ENCODE peak calls at places on chromosomes 13 and 19, in ten cellular contexts. U, W, R, X, H, J, K, A, O and C are unnamed samples.

GRCh38 chr19:33299061-33299665 is 3.2 kb downstream of the CEBPA start:
- DNase-seq in U (no peak), W (no peak), R (peak; percentile 54), X (no peak), H (no peak), J (no peak), K (peak; percentile 40), A (no peak), O (no peak), C (no peak)

GRCh38 chr13:74324338-74324737 is 190.1 kb upstream of the KLF12 start:
- DNase-seq in U (no peak), W (no peak), R (no peak), X (no peak), H (no peak), J (no peak), K (no peak), A (no peak), O (no peak), C (no peak)

GRCh38 chr13:46389985-46390384 is 2.9 kb upstream of the RUBCNL start:
- DNase-seq in U (no peak), W (no peak), R (no peak), X (peak; percentile 75), H (peak; percentile 79), J (no peak), K (peak; percentile 49), A (no peak), O (no peak), C (no peak)

GRCh38 chr13:103983948-103984347 is 917.7 kb upstream of the SLC10A2 start:
- DNase-seq in U (no peak), W (no peak), R (no peak), X (no peak), H (no peak), J (no peak), K (no peak), A (no peak), O (no peak), C (no peak)

GRCh38 chr19:51688665-51689571 is 4.2 kb upstream of the SPACA6 start:
- DNase-seq in U (peak; percentile 80), W (no peak), R (peak; percentile 98), X (no peak), H (no peak), J (peak; percentile 87), K (peak; percentile 95), A (peak; percentile 79), O (peak; percentile 68), C (no peak)

GRCh38 chr13:37526710-37527446 is 71.7 kb downstream of the POSTN start:
- DNase-seq in U (no peak), W (no peak), R (no peak), X (no peak), H (no peak), J (no peak), K (no peak), A (no peak), O (no peak), C (no peak)

GRCh38 chr19:45528744-45529453 is 21.6 kb downstream of the VASP start:
- DNase-seq in U (peak; percentile 88), W (no peak), R (peak; percentile 85), X (no peak), H (no peak), J (peak; percentile 95), K (peak; percentile 97), A (no peak), O (peak; percentile 52), C (no peak)

GRCh38 chr13:41900918-41901317 is 60.0 kb downstream of the VWA8 start:
- DNase-seq in U (no peak), W (no peak), R (no peak), X (no peak), H (no peak), J (no peak), K (no peak), A (no peak), O (no peak), C (no peak)

GRCh38 chr19:32324631-32325215 is 20.7 kb upstream of the ZNF507 start:
- DNase-seq in U (no peak), W (no peak), R (no peak), X (peak; percentile 45), H (no peak), J (no peak), K (no peak), A (no peak), O (no peak), C (peak; percentile 51)

GRCh38 chr13:66974889-66975288 is 255.2 kb downstream of the PCDH9 start:
- DNase-seq in U (no peak), W (no peak), R (no peak), X (no peak), H (no peak), J (no peak), K (no peak), A (no peak), O (no peak), C (no peak)

GRCh38 chr19:37087110-37087509 is 8.9 kb downstream of the ZNF420 start:
- DNase-seq in U (no peak), W (no peak), R (no peak), X (no peak), H (no peak), J (no peak), K (no peak), A (no peak), O (no peak), C (no peak)
- H3K9me3 ChIP-seq in U (peaks cover 55% of the 10 kb centered on the region), W (no peaks in the 10 kb centered on the region), R (peaks cover 23% of the 10 kb centered on the region), X (no peaks in the 10 kb centered on the region), H (peaks cover 13% of the 10 kb centered on the region), J (peaks cover 38% of the 10 kb centered on the region), K (peaks cover 93% of the 10 kb centered on the region), A (peaks cover 13% of the 10 kb centered on the region), O (peaks cover 7% of the 10 kb centered on the region), C (peaks cover 39% of the 10 kb centered on the region)

GRCh38 chr13:99061411-99061810 is 83.5 kb upstream of the DOCK9 start:
- DNase-seq in U (no peak), W (no peak), R (no peak), X (peak; percentile 1), H (no peak), J (no peak), K (no peak), A (no peak), O (no peak), C (no peak)

GRCh38 chr13:99063952-99064351 is 86.1 kb upstream of the DOCK9 start:
- DNase-seq in U (no peak), W (no peak), R (no peak), X (peak; percentile 0), H (no peak), J (no peak), K (no peak), A (no peak), O (no peak), C (no peak)

GRCh38 chr13:99064624-99065249 is 86.9 kb upstream of the DOCK9 start:
- DNase-seq in U (no peak), W (no peak), R (no peak), X (no peak), H (no peak), J (no peak), K (no peak), A (no peak), O (no peak), C (no peak)

GRCh38 chr13:99062593-99062992 is 84.7 kb upstream of the DOCK9 start:
- DNase-seq in U (no peak), W (no peak), R (peak; percentile 83), X (no peak), H (no peak), J (no peak), K (no peak), A (no peak), O (no peak), C (peak; percentile 52)

DNA sequence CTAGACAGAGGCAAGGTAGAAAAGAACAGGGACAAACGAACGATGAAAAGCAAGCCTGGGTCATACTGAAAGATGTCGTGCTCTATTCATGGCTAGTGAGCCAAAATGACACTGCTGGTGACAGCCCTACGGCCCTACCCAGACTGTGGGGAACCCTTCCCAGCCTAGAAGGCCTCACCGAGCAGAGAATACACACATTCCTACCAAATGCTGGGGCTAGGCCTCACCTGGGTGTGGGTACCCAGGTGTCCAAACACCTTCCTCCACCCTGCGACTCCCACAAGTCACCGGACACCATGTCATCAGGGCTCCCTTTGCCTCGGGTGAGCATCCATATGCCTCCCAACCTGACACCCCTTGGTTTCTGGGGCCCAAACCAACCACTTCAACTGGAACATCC is 85.3 kb upstream of the DOCK9 start:
- DNase-seq in U (no peak), W (no peak), R (no peak), X (no peak), H (no peak), J (no peak), K (no peak), A (no peak), O (no peak), C (no peak)
- H3K9ac ChIP-seq in U (no peak overlapping the region), W (no peak overlapping the region), R (no peak overlapping the region), X (no peak overlapping the region), H (no peak overlapping the region), J (no peak overlapping the region), K (no peak overlapping the region), A (no peak overlapping the region), O (no peak overlapping the region), C (no peak overlapping the region)

GRCh38 chr19:36963262-36963661 is 47.1 kb downstream of the ZNF568 start:
- DNase-seq in U (no peak), W (no peak), R (no peak), X (no peak), H (no peak), J (no peak), K (no peak), A (no peak), O (no peak), C (no peak)
- H3K9me3 ChIP-seq in U (peaks cover 43% of the 10 kb centered on the region), W (no peaks in the 10 kb centered on the region), R (peaks cover 4% of the 10 kb centered on the region), X (peaks cover 3% of the 10 kb centered on the region), H (no peaks in the 10 kb centered on the region), J (peaks cover 49% of the 10 kb centered on the region), K (peaks cover 77% of the 10 kb centered on the region), A (peaks cover 6% of the 10 kb centered on the region), O (no peaks in the 10 kb centered on the region), C (no peaks in the 10 kb centered on the region)

GRCh38 chr13:45121421-45121820 is 1.1 kb downstream of the GTF2F2 start:
- DNase-seq in U (no peak), W (no peak), R (no peak), X (peak; percentile 9), H (no peak), J (no peak), K (no peak), A (no peak), O (no peak), C (no peak)

GRCh38 chr13:45120967-45121366 is 657 bp downstream of the GTF2F2 start:
- DNase-seq in U (no peak), W (no peak), R (no peak), X (no peak), H (no peak), J (no peak), K (no peak), A (no peak), O (no peak), C (no peak)

GRCh38 chr13:45119469-45119989 is 781 bp upstream of the GTF2F2 start:
- DNase-seq in U (no peak), W (no peak), R (no peak), X (peak; percentile 27), H (peak; percentile 26), J (no peak), K (peak; percentile 55), A (no peak), O (no peak), C (no peak)

GRCh38 chr13:45119990-45120864 is at the start of gene GTF2F2:
- DNase-seq in U (peak; percentile 97), W (peak; percentile 55), R (peak; percentile 95), X (peak; percentile 75), H (peak; percentile 72), J (peak; percentile 90), K (peak; percentile 96), A (peak; percentile 83), O (peak; percentile 67), C (peak; percentile 63)

DNA sequence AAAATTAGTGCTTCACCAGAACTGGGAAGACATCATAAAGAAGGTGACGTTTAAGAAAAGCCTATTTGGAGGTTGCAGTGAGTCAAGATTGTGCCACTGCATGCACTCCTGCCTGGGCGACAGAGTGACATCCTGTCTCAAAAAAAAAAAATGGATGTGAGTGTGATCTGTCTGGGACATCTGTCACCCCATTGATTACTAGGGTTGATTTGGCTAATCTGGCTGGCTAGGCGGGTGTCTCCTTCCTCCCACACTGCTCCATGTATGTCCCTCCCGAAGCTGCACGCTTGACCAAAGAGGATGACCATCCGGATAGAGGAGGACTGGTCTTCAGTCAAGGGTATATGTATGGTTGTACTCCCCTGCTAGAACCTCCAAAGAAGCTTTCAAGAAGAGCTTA is 2.6 kb downstream of the GTF2F2 start:
- DNase-seq in U (no peak), W (no peak), R (no peak), X (no peak), H (no peak), J (no peak), K (no peak), A (no peak), O (no peak), C (no peak)
- H3K9ac ChIP-seq in U (no peak overlapping the region), W (no peak overlapping the region), R (no peak overlapping the region), X (no peak overlapping the region), H (no peak overlapping the region), J (no peak overlapping the region), K (no peak overlapping the region), A (no peak overlapping the region), O (no peak overlapping the region), C (no peak overlapping the region)